ENCODE peak calls at places on chromosomes 6 and 20, in six cellular contexts. E is C1 segment of cervical spinal cord, J is NCI-H345, Z is stomach, B is NCI-H2171 treated with DMSO at 0.1 percent for 48 hours, X is Right ventricle myocardium superior. H is an unnamed sample.
A peak's percentile ranks its signal among the peaks of the same experiment; 100 is the strongest.

GRCh38 chr6:130223508-130223907 is 757 bp upstream of the SAMD3 start:
- DNase-seq in E (no peak), J (no peak), Z (no peak), B (no peak), X (no peak), H (peak; percentile 36)

GRCh38 chr6:53067307-53067706 is 2.1 kb downstream of the FBXO9 start:
- DNase-seq in E (no peak), J (no peak), Z (no peak), B (no peak), X (no peak), H (no peak)

GRCh38 chr20:20710847-20711315 is 1.6 kb downstream of the RALGAPA2 start:
- DNase-seq in E (no peak), J (no peak), Z (peak; percentile 77), B (no peak), X (no peak), H (peak; percentile 54)

GRCh38 chr20:2699775-2700413 is 7.3 kb downstream of the EBF4 start:
- DNase-seq in E (no peak), J (no peak), Z (no peak), B (no peak), X (no peak), H (no peak)

GRCh38 chr6:108644252-108644651 is 83.5 kb downstream of the FOXO3 start:
- DNase-seq in E (no peak), J (no peak), Z (no peak), B (no peak), X (no peak), H (no peak)

GRCh38 chr20:37226889-37227288 is 34.7 kb downstream of the GHRH start:
- DNase-seq in E (no peak), J (no peak), Z (peak; percentile 30), B (no peak), X (peak; percentile 76), H (peak; percentile 33)

GRCh38 chr6:106097368-106098231 is 11.5 kb downstream of the PRDM1 start:
- DNase-seq in E (no peak), J (peak; percentile 16), Z (no peak), B (no peak), X (no peak), H (peak; percentile 51)

GRCh38 chr6:108167449-108167903 is 1.7 kb downstream of the NR2E1 start:
- DNase-seq in E (no peak), J (no peak), Z (no peak), B (no peak), X (peak; percentile 50), H (no peak)

GRCh38 chr6:18389479-18389878 is 2.3 kb downstream of the RNF144B start:
- DNase-seq in E (no peak), J (no peak), Z (no peak), B (no peak), X (no peak), H (no peak)

GRCh38 chr6:105196076-105196475 is 16.3 kb upstream of the POPDC3 start:
- DNase-seq in E (no peak), J (no peak), Z (no peak), B (no peak), X (no peak), H (no peak)

GRCh38 chr6:74128536-74128935 is 432.5 kb downstream of the CD109 start:
- DNase-seq in E (no peak), J (no peak), Z (no peak), B (no peak), X (no peak), H (no peak)

GRCh38 chr20:51575486-51575885 is 33.0 kb upstream of the NFATC2 start:
- DNase-seq in E (no peak), J (no peak), Z (no peak), B (no peak), X (no peak), H (no peak)

GRCh38 chr20:39861381-39861780 is 827.7 kb downstream of the MAFB start:
- DNase-seq in E (no peak), J (peak; percentile 89), Z (no peak), B (no peak), X (no peak), H (no peak)

GRCh38 chr6:158941246-158941645 is 58.8 kb downstream of the RSPH3 start:
- DNase-seq in E (no peak), J (no peak), Z (no peak), B (no peak), X (no peak), H (no peak)

GRCh38 chr6:96939019-96939805 is 14.7 kb downstream of the KLHL32 start:
- DNase-seq in E (no peak), J (peak; percentile 49), Z (no peak), B (peak; percentile 75), X (no peak), H (no peak)

GRCh38 chr20:3235661-3236324 is 3.2 kb downstream of the SLC4A11 start:
- DNase-seq in E (no peak), J (no peak), Z (no peak), B (no peak), X (no peak), H (no peak)

GRCh38 chr6:149499066-149499465 is 14.3 kb upstream of the ZC3H12D start:
- DNase-seq in E (no peak), J (no peak), Z (no peak), B (peak; percentile 58), X (no peak), H (no peak)

GRCh38 chr20:52993091-52993490 is 20.9 kb downstream of the TSHZ2 start:
- DNase-seq in E (no peak), J (no peak), Z (no peak), B (no peak), X (no peak), H (no peak)

GRCh38 chr6:166561766-166562165 is 24.7 kb downstream of the RAMACL start:
- DNase-seq in E (no peak), J (no peak), Z (no peak), B (no peak), X (no peak), H (no peak)

GRCh38 chr6:168609026-168609685 is 168.2 kb downstream of the SMOC2 start:
- DNase-seq in E (no peak), J (no peak), Z (no peak), B (no peak), X (no peak), H (no peak)

GRCh38 chr6:32109114-32109764 is at the start of gene TNXB:
- DNase-seq in E (no peak), J (no peak), Z (no peak), B (no peak), X (peak; percentile 73), H (peak; percentile 35)

GRCh38 chr6:85678000-85678601 is 35.4 kb upstream of the SYNCRIP start:
- DNase-seq in E (no peak), J (no peak), Z (no peak), B (no peak), X (no peak), H (no peak)

GRCh38 chr6:13493147-13493546 is 5.7 kb upstream of the GFOD1 start:
- DNase-seq in E (no peak), J (no peak), Z (no peak), B (no peak), X (no peak), H (no peak)

H was measured in transverse colon.